ENCODE peak calls at places on chromosomes 1 and 21, in five cellular contexts. E is GM12878, U is HCT116, B is HepG2, F is H1. A is an unnamed sample. For H3K36me3, the result is how much of the 10 kb centered on the place peaks cover.

GRCh38 chr1:22702671-22703070 is 8.0 kb upstream of the EPHB2 start:
- DNase-seq in E (no peak), U (no peak), B (no peak), F (no peak), A (no peak)

GRCh38 chr1:2986549-2987305 is 34.5 kb upstream of the ACTRT2 start:
- DNase-seq in E (no peak), U (no peak), B (no peak), F (no peak), A (no peak)

GRCh38 chr1:189859385-189859977 is 618.2 kb downstream of the BRINP3 start:
- DNase-seq in E (no peak), U (peak), B (peak), F (peak), A (peak)

GRCh38 chr1:36345353-36345752 is 21.9 kb upstream of the EVA1B start:
- DNase-seq in E (no peak), U (no peak), B (no peak), F (no peak), A (no peak)

GRCh38 chr1:5950994-5951749 is 41.1 kb downstream of the NPHP4 start:
- DNase-seq in E (no peak), U (no peak), B (no peak), F (no peak), A (no peak)

GRCh38 chr1:93501399-93501798 is 53.5 kb downstream of the FNBP1L start:
- DNase-seq in E (no peak), U (no peak), B (no peak), F (no peak), A (no peak)

GRCh38 chr1:203185061-203185461 is 1.4 kb downstream of the CHI3L1 start:
- DNase-seq in E (no peak), U (no peak), B (no peak), F (no peak), A (no peak)

GRCh38 chr1:161884475-161884874 is 118.4 kb downstream of the ATF6 start:
- DNase-seq in E (no peak), U (no peak), B (no peak), F (no peak), A (no peak)

GRCh38 chr1:77030401-77031100 is 163.3 kb downstream of the ST6GALNAC5 start:
- DNase-seq in E (no peak), U (no peak), B (no peak), F (no peak), A (no peak)

GRCh38 chr1:184039126-184039525 is 1.6 kb upstream of the COLGALT2 start:
- DNase-seq in E (no peak), U (no peak), B (no peak), F (no peak), A (no peak)

GRCh38 chr1:156845055-156845952 is 13.6 kb downstream of the INSRR start:
- DNase-seq in E (no peak), U (no peak), B (no peak), F (peak), A (no peak)

GRCh38 chr1:18299441-18300338 is 181.0 kb upstream of the KLHDC7A start:
- DNase-seq in E (no peak), U (peak), B (peak), F (peak), A (no peak)

GRCh38 chr1:200379940-200380588 is 29.8 kb downstream of the ZNF281 start:
- DNase-seq in E (no peak), U (no peak), B (no peak), F (no peak), A (no peak)

GRCh38 chr1:67645495-67646144 is 39.4 kb upstream of the GADD45A start:
- DNase-seq in E (no peak), U (no peak), B (peak), F (no peak), A (no peak)

GRCh38 chr1:231420959-231421615 is 1.0 kb downstream of the EGLN1 start:
- DNase-seq in E (no peak), U (no peak), B (no peak), F (peak), A (peak)

GRCh38 chr1:6116137-6116536 is 64.0 kb downstream of the CHD5 start:
- DNase-seq in E (no peak), U (no peak), B (no peak), F (no peak), A (no peak)

GRCh38 chr1:12408662-12409061 is 178.8 kb downstream of the VPS13D start:
- DNase-seq in E (no peak), U (no peak), B (no peak), F (no peak), A (no peak)

GRCh38 chr1:12411098-12411497 is 181.3 kb downstream of the VPS13D start:
- DNase-seq in E (no peak), U (no peak), B (no peak), F (no peak), A (no peak)

GRCh38 chr1:12407962-12408288 is 178.1 kb downstream of the VPS13D start:
- DNase-seq in E (no peak), U (no peak), B (no peak), F (no peak), A (no peak)

GRCh38 chr1:12410351-12410750 is 180.5 kb downstream of the VPS13D start:
- DNase-seq in E (no peak), U (no peak), B (no peak), F (no peak), A (no peak)

GRCh38 chr1:12409676-12410075 is 179.8 kb downstream of the VPS13D start:
- DNase-seq in E (no peak), U (no peak), B (no peak), F (no peak), A (no peak)
- TF ChIP-seq ZNF274 in E (no peak), U (no peak), B (no peak), F (no peak), A (no peak)

DNA sequence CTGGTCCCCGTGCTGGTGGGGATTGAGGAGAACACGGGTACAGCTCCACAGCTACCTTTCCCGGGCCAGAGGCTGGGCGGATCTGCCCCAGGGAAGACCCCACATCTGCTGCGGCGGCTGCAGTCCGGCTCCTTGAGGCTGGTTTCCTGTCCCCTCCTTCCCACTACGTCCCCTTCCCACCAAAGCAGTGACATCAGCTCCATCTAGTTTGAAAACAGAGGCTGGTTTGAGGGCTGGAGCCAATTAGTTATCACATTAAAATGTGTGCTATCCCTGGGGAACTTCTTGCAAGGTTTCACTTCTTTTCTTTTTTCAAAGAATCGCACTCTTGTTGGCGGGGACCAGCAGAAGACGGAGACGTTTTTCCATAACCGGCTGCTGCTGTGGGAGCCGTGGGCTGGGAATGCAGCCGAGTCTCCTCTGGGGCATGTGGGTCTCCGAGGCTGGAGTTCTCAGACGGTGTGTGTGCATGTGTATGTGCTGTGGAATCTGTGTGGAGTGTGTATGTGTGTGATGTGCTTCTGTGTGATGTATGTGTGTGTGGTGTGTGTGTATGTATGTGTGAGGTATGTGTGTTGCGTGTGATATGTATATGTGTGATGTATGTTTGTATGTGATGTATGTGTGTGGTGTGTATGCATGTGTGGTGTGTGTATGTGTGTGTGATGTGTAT is 8.9 kb upstream of the PCBP3 start:
- DNase-seq in E (no peak), U (no peak), B (no peak), F (no peak), A (no peak)
- H3K4me3 ChIP-seq in E (no peak), U (no peak), B (no peak), F (no peak), A (no peak)

GRCh38 chr1:58649555-58649954 is 50.3 kb downstream of the MYSM1 start:
- DNase-seq in E (no peak), U (no peak), B (no peak), F (no peak), A (no peak)
- H3K36me3 ChIP-seq in E (under half), U (under half), B (under half), F (under half), A (under half)

GRCh38 chr21:45559216-45560105 is 17.2 kb upstream of the SLC19A1 start:
- DNase-seq in E (no peak), U (no peak), B (no peak), F (no peak), A (no peak)
- TF ChIP-seq ZNF274 in E (no peak), U (no peak), B (no peak), F (no peak), A (no peak)

DNA sequence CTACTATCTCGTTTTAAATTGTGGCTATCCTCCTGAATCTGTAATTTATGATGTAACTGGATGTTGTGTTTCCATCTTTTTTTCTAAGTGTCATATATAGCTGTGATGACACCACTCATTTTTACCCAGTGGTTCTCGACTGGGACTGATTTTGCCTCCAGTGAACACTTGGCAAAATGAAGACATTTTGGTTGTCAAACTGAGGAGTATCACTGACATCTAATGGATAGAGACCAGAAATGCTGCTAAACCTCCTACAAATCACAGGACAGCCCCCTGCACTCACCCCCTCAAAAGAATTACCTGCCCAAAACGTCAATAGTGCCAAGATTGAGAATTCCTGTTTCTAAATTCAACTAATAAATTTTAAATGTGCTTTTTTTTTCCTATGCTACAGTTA is 1.9 kb downstream of the TRMT13 start:
- DNase-seq in E (no peak), U (no peak), B (peak), F (no peak), A (no peak)
- H3K4me3 ChIP-seq in E (no peak), U (no peak), B (no peak), F (no peak), A (no peak)

DNA sequence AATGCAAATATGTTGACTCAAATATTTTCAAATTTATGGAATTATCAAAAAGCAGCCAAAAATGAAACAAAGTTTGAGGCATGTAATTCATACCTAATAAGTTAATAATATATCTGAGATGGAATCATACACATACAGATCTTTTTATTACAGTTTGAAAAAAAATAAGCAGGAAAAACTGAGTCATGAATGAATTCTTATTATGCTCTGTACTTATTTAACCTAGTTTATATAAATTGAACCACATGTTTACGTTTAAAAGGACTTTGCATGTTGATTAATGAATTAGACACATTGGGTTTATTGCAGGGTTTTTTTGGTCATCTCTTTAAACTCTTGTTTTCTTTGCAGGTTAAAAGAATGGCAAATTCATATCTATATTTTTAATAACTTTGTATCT is 40.9 kb downstream of the CMPK1 start:
- DNase-seq in E (no peak), U (no peak), B (no peak), F (no peak), A (no peak)
- H3K36me3 ChIP-seq in E (under half), U (under half), B (half or more), F (under half), A (half or more)

DNA sequence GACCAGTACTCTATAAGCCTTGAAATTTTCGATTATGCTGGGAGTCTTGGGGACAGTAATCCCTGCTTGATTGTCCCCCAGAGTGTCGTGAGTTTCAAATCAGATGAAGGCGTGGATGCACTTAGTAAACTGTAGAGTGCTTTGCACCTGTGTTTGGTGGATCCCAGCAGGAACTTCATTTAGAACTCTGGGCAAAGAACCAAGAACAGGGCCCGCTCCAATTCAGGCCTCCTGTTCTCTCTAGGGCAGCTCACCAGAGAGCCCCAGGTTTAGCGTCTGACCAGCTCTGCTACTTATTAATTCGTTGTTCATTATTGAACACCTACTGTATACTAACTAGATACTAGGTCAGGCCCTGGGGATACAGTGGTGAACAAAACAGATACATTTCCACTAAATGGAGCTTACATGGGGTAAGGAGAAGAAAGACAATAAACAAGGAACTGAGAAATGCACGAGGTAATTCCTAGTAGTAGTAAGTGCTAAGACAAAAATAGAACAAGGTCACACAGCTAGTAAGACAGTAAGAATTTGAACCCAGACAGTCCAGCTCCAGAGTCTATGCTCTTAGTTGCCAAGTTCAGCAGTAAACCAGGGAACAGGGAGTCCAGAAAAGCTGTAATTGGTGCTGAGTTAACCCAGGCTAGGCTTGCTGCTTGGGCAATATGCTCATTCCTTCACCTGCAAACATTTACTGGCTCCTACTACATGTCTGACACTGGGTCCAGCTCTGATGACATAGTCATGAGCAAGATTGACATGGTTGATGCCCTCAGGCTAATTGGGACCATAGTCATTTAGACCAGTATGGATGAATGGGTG is 1.7 kb downstream of the GPX7 start:
- DNase-seq in E (no peak), U (no peak), B (no peak), F (no peak), A (no peak)
- TF ChIP-seq ZNF274 in E (no peak), U (no peak), B (no peak), F (no peak), A (no peak)